ENCODE peak calls at places on chromosome 14, in six cellular contexts. C is H1, K is HCT116, E is K562, V is GM12878, H is HepG2. P is an unnamed sample.

GRCh38 chr14:93989939-93990338 is 7.2 kb upstream of the CCDC197 start:
- DNase-seq in C (no peak), K (no peak), E (no peak), V (no peak), H (peak), P (no peak)

GRCh38 chr14:31568151-31568550 is 6.9 kb downstream of the NUBPL start:
- DNase-seq in C (no peak), K (no peak), E (no peak), V (no peak), H (no peak), P (no peak)

GRCh38 chr14:50667491-50668007 is 557 bp downstream of the SAV1 start:
- DNase-seq in C (no peak), K (no peak), E (no peak), V (no peak), H (no peak), P (no peak)

GRCh38 chr14:36361210-36361853 is 40.9 kb upstream of the MBIP start:
- DNase-seq in C (no peak), K (no peak), E (peak), V (no peak), H (no peak), P (no peak)

GRCh38 chr14:68509188-68509953 is 283.5 kb downstream of the ZFP36L1 start:
- DNase-seq in C (no peak), K (no peak), E (no peak), V (no peak), H (no peak), P (no peak)

GRCh38 chr14:89340200-89340667 is 76.8 kb downstream of the FOXN3 start:
- DNase-seq in C (no peak), K (no peak), E (no peak), V (no peak), H (peak), P (no peak)

GRCh38 chr14:32724864-32725550 is 213.7 kb upstream of the NPAS3 start:
- DNase-seq in C (no peak), K (no peak), E (no peak), V (no peak), H (no peak), P (no peak)

GRCh38 chr14:54348923-54349615 is 47.7 kb upstream of the CDKN3 start:
- DNase-seq in C (no peak), K (no peak), E (no peak), V (no peak), H (no peak), P (no peak)

GRCh38 chr14:94543450-94544123 is 17.7 kb upstream of the SERPINA4 start:
- DNase-seq in C (no peak), K (no peak), E (no peak), V (no peak), H (peak), P (no peak)

GRCh38 chr14:89320381-89321000 is 96.5 kb downstream of the FOXN3 start:
- DNase-seq in C (no peak), K (no peak), E (no peak), V (no peak), H (no peak), P (no peak)

GRCh38 chr14:100192250-100192671 is 32.8 kb upstream of the DEGS2 start:
- DNase-seq in C (no peak), K (no peak), E (peak), V (no peak), H (no peak), P (no peak)

GRCh38 chr14:105486974-105487448 is 325 bp downstream of the CRIP1 start:
- DNase-seq in C (no peak), K (no peak), E (no peak), V (no peak), H (no peak), P (no peak)

GRCh38 chr14:59314019-59314608 is 125.6 kb downstream of the DAAM1 start:
- DNase-seq in C (no peak), K (no peak), E (no peak), V (no peak), H (peak), P (no peak)

GRCh38 chr14:102805941-102806340 is 28.7 kb downstream of the TRAF3 start:
- DNase-seq in C (no peak), K (no peak), E (no peak), V (no peak), H (no peak), P (no peak)
- H3K4me3 ChIP-seq in C (no peak), K (peak), E (no peak), V (peak), H (no peak), P (no peak)

GRCh38 chr14:52052991-52053390 is 15.9 kb downstream of the NID2 start:
- DNase-seq in C (no peak), K (no peak), E (no peak), V (no peak), H (no peak), P (no peak)

GRCh38 chr14:52051251-52051650 is 17.6 kb downstream of the NID2 start:
- DNase-seq in C (no peak), K (no peak), E (no peak), V (no peak), H (no peak), P (no peak)

GRCh38 chr14:52051861-52052260 is 17.0 kb downstream of the NID2 start:
- DNase-seq in C (no peak), K (no peak), E (no peak), V (no peak), H (no peak), P (no peak)

GRCh38 chr14:52054678-52055077 is 14.2 kb downstream of the NID2 start:
- DNase-seq in C (no peak), K (no peak), E (no peak), V (no peak), H (no peak), P (no peak)

DNA sequence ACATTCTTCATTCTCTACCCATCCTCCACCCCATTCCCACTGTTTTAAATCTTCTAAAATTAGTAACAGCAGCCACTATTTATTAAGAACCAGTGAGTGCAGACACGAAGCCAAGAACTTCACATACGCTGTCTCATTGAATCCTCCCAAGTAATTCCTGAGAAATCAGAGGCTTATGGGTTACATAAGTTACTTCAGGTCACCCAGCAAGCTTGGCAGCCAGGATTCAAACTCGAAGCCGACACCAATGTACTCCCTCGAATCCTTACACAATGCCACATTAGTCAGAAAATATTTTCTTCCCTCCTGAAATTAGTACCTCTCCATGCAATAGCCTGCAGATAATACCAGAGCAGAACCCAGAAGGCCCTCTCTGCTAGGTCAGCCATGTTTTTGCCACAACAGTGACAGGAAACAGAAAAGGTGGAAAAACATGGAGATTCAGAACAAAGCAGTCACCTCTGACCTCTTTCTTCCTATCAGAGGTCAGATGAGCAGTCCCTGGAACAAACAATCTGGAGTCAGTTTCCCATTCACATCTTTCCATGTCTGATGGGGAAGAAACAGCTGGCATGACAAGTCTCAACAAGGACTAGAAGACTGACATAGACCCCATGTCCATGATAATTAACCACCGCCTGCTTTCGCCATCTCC is 16.4 kb downstream of the NID2 start:
- DNase-seq in C (no peak), K (no peak), E (no peak), V (no peak), H (no peak), P (no peak)
- TF ChIP-seq YY1 in C (no peak), K (no peak), E (no peak), V (no peak), H (no peak), P (no peak)

DNA sequence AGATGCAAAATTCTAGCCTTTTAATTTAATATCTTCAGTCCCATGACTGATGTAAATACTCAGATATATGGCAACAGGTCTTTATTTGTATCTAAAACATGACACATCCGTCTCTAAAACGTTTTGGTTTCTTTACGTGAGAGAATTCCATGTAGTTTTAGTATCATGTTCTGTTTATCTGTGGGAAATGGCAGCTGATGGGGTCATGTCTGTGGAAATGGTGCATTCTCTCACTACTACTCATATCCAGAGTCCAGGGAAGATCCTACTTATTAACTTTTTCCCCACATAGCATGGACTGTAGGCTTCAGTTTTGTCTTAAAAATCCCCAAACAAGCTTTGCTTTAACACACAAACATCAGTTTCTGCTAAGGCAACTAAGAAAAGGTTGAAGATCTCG is 53.8 kb downstream of the SPTLC2 start:
- DNase-seq in C (no peak), K (no peak), E (no peak), V (no peak), H (no peak), P (no peak)
- TF ChIP-seq ZNF274 in C (no peak), K (no peak), E (no peak), V (no peak), H (no peak), P (no peak)

DNA sequence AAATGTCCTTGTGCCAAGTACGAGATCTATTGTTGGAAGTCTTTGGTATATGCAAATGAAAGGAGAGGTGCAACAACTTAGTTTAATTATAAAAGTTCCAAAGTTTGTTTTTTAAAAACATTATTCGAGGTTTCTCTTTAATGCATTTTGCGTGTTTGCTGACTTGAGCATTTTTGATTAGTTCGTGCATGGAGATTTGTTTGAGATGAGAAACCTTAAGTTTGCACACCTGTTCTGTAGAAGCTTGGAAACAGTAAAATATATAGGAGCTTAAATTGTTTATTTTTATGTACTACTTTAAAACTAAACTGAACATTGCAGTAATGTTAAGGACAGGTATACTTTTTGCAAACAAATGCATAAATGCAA is 2.3 kb downstream of the HSPA2 start:
- DNase-seq in C (no peak), K (no peak), E (no peak), V (no peak), H (no peak), P (no peak)
- H3K4me3 ChIP-seq in C (peak), K (no peak), E (no peak), V (no peak), H (no peak), P (no peak)

DNA sequence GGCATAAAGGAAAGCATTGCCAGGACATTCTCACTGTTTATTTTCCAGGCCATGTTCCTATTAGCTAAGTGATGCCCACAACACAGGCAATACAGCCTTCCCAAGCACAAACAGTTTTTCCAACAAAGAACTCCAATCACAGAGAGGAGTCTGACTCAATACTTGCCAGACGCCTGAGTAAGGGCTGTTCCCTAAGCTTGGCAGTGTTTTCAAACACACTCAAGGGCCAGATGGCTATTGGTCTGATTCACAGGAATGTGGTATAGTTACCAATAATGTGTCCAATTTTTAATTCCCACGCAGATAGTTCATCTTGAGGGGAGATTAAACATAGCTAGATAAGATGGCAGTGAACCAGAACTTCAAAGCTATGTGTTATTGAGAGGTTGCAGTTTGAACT is 381.0 kb downstream of the SNAPC1 start:
- DNase-seq in C (no peak), K (no peak), E (no peak), V (no peak), H (no peak), P (no peak)
- TF ChIP-seq YY1 in C (no peak), K (no peak), E (no peak), V (no peak), H (no peak), P (no peak)

GRCh38 chr14:61328629-61329262 is 7.4 kb downstream of the PRKCH start:
- DNase-seq in C (no peak), K (no peak), E (no peak), V (no peak), H (no peak), P (no peak)

GRCh38 chr14:61323970-61324369 is 2.6 kb downstream of the PRKCH start:
- DNase-seq in C (no peak), K (no peak), E (no peak), V (no peak), H (no peak), P (no peak)

GRCh38 chr14:61329478-61330051 is 8.2 kb downstream of the PRKCH start:
- DNase-seq in C (no peak), K (no peak), E (no peak), V (peak), H (no peak), P (no peak)

GRCh38 chr14:61326149-61326548 is 4.8 kb downstream of the PRKCH start:
- DNase-seq in C (no peak), K (no peak), E (no peak), V (no peak), H (no peak), P (no peak)

GRCh38 chr14:61326847-61327246 is 5.5 kb downstream of the PRKCH start:
- DNase-seq in C (no peak), K (no peak), E (no peak), V (no peak), H (no peak), P (no peak)
- TF ChIP-seq ZNF274 in C (no peak), K (no peak), E (no peak), V (no peak), H (no peak), P (no peak)

GRCh38 chr14:90453401-90453951 is 56.6 kb downstream of the CALM1 start:
- DNase-seq in C (no peak), K (no peak), E (no peak), V (no peak), H (no peak), P (no peak)

GRCh38 chr14:90456551-90456950 is 59.7 kb downstream of the CALM1 start:
- DNase-seq in C (no peak), K (no peak), E (no peak), V (no peak), H (no peak), P (no peak)

GRCh38 chr14:90452366-90452765 is 55.5 kb downstream of the CALM1 start:
- DNase-seq in C (no peak), K (no peak), E (no peak), V (no peak), H (no peak), P (no peak)

GRCh38 chr14:90455100-90455571 is 58.3 kb downstream of the CALM1 start:
- DNase-seq in C (no peak), K (no peak), E (no peak), V (no peak), H (no peak), P (no peak)

DNA sequence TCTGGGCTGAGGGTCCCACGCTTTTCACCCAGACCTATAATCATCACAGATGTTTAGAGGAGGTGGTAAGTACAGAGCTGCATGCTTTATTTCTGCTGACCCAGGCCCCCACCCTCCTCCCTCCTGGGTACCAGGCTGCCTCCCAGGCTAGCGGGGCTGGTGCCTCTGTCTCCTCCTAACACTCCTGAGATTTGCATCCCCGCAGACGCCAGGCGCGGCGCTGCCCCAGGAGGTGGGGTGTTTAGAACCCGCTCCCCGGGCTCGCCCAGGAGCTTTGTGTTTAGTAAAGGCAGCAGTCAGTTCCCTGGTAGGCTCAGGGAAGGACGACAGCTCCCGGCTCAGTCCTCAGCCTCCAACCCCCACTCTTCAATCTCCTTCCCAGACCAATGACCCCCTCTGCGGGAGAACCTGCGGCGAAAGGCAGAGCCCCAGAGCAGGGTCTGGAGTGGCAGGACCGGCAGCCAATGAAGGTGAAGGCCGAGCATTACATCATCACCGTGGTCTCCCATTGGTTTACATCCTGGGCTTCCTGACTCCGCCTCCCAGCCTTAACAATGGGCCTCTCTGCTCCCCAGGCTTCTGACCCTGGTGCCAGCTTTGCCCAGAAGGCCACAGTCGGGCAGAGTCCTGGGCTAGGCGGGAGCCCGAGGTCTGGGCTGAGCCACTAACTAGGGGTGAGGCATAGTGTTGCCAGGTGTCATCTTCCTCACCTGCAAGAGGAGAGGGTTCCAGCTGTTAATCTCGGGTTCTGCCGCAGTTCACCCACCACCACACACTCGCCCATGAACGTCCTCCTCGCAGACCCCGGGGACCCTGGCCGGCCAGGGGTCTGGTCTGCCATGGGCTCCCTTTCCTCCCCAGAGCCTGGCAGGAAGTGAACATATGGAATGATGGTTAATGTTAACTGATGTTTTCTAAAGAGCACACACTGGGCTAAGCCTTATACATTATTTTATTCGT is 57.5 kb downstream of the CALM1 start:
- DNase-seq in C (peak), K (peak), E (peak), V (no peak), H (peak), P (peak)
- H3K4me3 ChIP-seq in C (peak), K (no peak), E (no peak), V (no peak), H (no peak), P (peak)

GRCh38 chr14:71317385-71318096 is 410.3 kb downstream of the PCNX1 start:
- DNase-seq in C (no peak), K (no peak), E (no peak), V (no peak), H (no peak), P (no peak)
- TF ChIP-seq YY1 in C (no peak), K (no peak), E (no peak), V (no peak), H (no peak), P (no peak)

GRCh38 chr14:57071639-57072038 is 197.1 kb downstream of the EXOC5 start:
- DNase-seq in C (no peak), K (no peak), E (no peak), V (no peak), H (no peak), P (no peak)

GRCh38 chr14:57068511-57068910 is 200.2 kb downstream of the EXOC5 start:
- DNase-seq in C (no peak), K (no peak), E (no peak), V (no peak), H (no peak), P (no peak)

GRCh38 chr14:57069702-57070101 is 199.0 kb downstream of the EXOC5 start:
- DNase-seq in C (no peak), K (no peak), E (no peak), V (no peak), H (no peak), P (no peak)

GRCh38 chr14:57066463-57066862 is 202.2 kb downstream of the EXOC5 start:
- DNase-seq in C (no peak), K (no peak), E (no peak), V (no peak), H (no peak), P (no peak)

DNA sequence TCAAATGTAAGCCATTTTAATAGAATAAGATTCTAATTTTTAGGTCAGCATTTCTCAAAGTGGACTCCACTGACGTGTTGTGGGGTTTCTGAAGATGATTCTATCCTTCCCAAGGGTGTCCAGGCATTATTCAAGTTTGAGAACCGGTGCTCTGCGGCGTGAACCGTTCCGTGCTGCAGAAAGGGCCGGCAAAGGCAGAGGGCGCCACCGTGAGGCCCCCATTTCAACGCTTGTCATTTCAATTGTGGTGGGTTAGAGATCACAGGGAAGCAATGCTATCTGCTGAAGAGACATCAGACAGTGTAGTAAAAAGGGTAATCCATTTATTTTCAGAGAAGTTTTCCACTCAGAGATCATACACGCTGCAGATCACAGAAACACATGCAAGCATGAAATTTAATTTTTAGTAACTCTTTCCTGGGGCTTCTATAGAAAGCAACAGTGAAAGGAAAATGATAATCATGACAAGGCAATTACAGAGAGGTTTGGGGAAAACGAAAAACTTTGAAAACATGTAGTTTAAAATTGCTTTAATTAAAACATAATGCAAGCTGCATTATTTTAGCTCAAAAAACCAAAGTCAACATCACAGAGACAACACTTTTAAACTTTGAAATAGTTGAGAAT is 201.7 kb downstream of the EXOC5 start:
- DNase-seq in C (peak), K (peak), E (peak), V (no peak), H (peak), P (peak)
- TF ChIP-seq ZNF274 in C (no peak), K (no peak), E (no peak), V (no peak), H (no peak), P (no peak)

P was measured in NT2/D1.